ENCODE peak calls at places on chromosomes 3 and 15, in ten cellular contexts. One of them, this sample, is unnamed.

GRCh38 chr3:142448424-142448823 is 587 bp upstream of the XRN1 start:
- DNase-seq in transverse colon: no peak
- DNase-seq in PC-3: no peak
- DNase-seq in ovary: no peak
- DNase-seq in spleen: no peak
- DNase-seq in heart left ventricle: no peak
- DNase-seq in IMR-90: peak; percentile 11
- DNase-seq in upper lobe of left lung: no peak
- DNase-seq in A549: no peak
- DNase-seq in left ventricle myocardium inferior: no peak
- DNase-seq in this sample: peak; percentile 27

GRCh38 chr3:99747915-99748314 is 69.7 kb upstream of the CMSS1 start:
- DNase-seq in transverse colon: no peak
- DNase-seq in PC-3: peak; percentile 81
- DNase-seq in heart left ventricle: no peak
- DNase-seq in upper lobe of left lung: no peak
- DNase-seq in spleen: no peak
- DNase-seq in ovary: no peak
- DNase-seq in left ventricle myocardium inferior: no peak
- DNase-seq in IMR-90: peak; percentile 32
- DNase-seq in A549: no peak
- DNase-seq in this sample: peak; percentile 84

GRCh38 chr3:101781166-101781565 is 2.2 kb downstream of the NXPE3 start:
- DNase-seq in transverse colon: no peak
- DNase-seq in left ventricle myocardium inferior: no peak
- DNase-seq in A549: no peak
- DNase-seq in PC-3: no peak
- DNase-seq in upper lobe of left lung: no peak
- DNase-seq in spleen: no peak
- DNase-seq in IMR-90: no peak
- DNase-seq in heart left ventricle: no peak
- DNase-seq in ovary: no peak
- DNase-seq in this sample: peak; percentile 4

GRCh38 chr3:187210555-187211327 is 13.5 kb downstream of the RTP1 start:
- DNase-seq in left ventricle myocardium inferior: no peak
- DNase-seq in IMR-90: peak; percentile 41
- DNase-seq in transverse colon: no peak
- DNase-seq in spleen: no peak
- DNase-seq in ovary: no peak
- DNase-seq in A549: no peak
- DNase-seq in upper lobe of left lung: no peak
- DNase-seq in PC-3: no peak
- DNase-seq in heart left ventricle: no peak
- DNase-seq in this sample: peak; percentile 66

GRCh38 chr3:112117826-112118571 is 15.0 kb downstream of the GCSAM start:
- DNase-seq in heart left ventricle: peak; percentile 65
- DNase-seq in IMR-90: no peak
- DNase-seq in A549: no peak
- DNase-seq in upper lobe of left lung: no peak
- DNase-seq in spleen: peak; percentile 80
- DNase-seq in transverse colon: peak; percentile 24
- DNase-seq in PC-3: no peak
- DNase-seq in ovary: no peak
- DNase-seq in left ventricle myocardium inferior: no peak
- DNase-seq in this sample: no peak

GRCh38 chr15:77497108-77497737 is 76.5 kb downstream of the HMG20A start:
- DNase-seq in PC-3: no peak
- DNase-seq in A549: no peak
- DNase-seq in left ventricle myocardium inferior: peak; percentile 85
- DNase-seq in ovary: peak; percentile 64
- DNase-seq in heart left ventricle: peak; percentile 86
- DNase-seq in IMR-90: no peak
- DNase-seq in upper lobe of left lung: peak; percentile 25
- DNase-seq in transverse colon: peak; percentile 22
- DNase-seq in spleen: peak; percentile 75
- DNase-seq in this sample: no peak

GRCh38 chr15:63811942-63812341 is 21.8 kb downstream of the HERC1 start:
- DNase-seq in ovary: no peak
- DNase-seq in spleen: no peak
- DNase-seq in upper lobe of left lung: no peak
- DNase-seq in left ventricle myocardium inferior: no peak
- DNase-seq in IMR-90: no peak
- DNase-seq in heart left ventricle: no peak
- DNase-seq in A549: no peak
- DNase-seq in transverse colon: no peak
- DNase-seq in PC-3: no peak
- DNase-seq in this sample: no peak

GRCh38 chr3:18745472-18745871 is 320.3 kb upstream of the SATB1 start:
- DNase-seq in upper lobe of left lung: no peak
- DNase-seq in IMR-90: no peak
- DNase-seq in PC-3: no peak
- DNase-seq in left ventricle myocardium inferior: no peak
- DNase-seq in A549: no peak
- DNase-seq in transverse colon: no peak
- DNase-seq in spleen: no peak
- DNase-seq in heart left ventricle: no peak
- DNase-seq in ovary: no peak
- DNase-seq in this sample: no peak

GRCh38 chr15:85891470-85891869 is 96.7 kb upstream of the KLHL25 start:
- DNase-seq in left ventricle myocardium inferior: no peak
- DNase-seq in heart left ventricle: no peak
- DNase-seq in IMR-90: no peak
- DNase-seq in A549: no peak
- DNase-seq in ovary: no peak
- DNase-seq in PC-3: no peak
- DNase-seq in spleen: no peak
- DNase-seq in transverse colon: no peak
- DNase-seq in upper lobe of left lung: no peak
- DNase-seq in this sample: no peak

GRCh38 chr3:121999931-122000330 is 22.1 kb downstream of the ILDR1 start:
- DNase-seq in upper lobe of left lung: no peak
- DNase-seq in A549: no peak
- DNase-seq in left ventricle myocardium inferior: no peak
- DNase-seq in ovary: no peak
- DNase-seq in transverse colon: no peak
- DNase-seq in PC-3: peak; percentile 53
- DNase-seq in IMR-90: no peak
- DNase-seq in heart left ventricle: no peak
- DNase-seq in spleen: no peak
- DNase-seq in this sample: no peak

GRCh38 chr3:127483902-127484591 is 106.5 kb downstream of the TPRA1 start:
- DNase-seq in spleen: peak; percentile 52
- DNase-seq in ovary: peak; percentile 10
- DNase-seq in PC-3: no peak
- DNase-seq in upper lobe of left lung: no peak
- DNase-seq in IMR-90: no peak
- DNase-seq in left ventricle myocardium inferior: no peak
- DNase-seq in transverse colon: no peak
- DNase-seq in A549: no peak
- DNase-seq in heart left ventricle: no peak
- DNase-seq in this sample: no peak

GRCh38 chr3:38978729-38979128 is 73.0 kb downstream of the SCN11A start:
- DNase-seq in PC-3: no peak
- DNase-seq in left ventricle myocardium inferior: no peak
- DNase-seq in A549: no peak
- DNase-seq in heart left ventricle: no peak
- DNase-seq in upper lobe of left lung: no peak
- DNase-seq in ovary: no peak
- DNase-seq in transverse colon: no peak
- DNase-seq in spleen: no peak
- DNase-seq in IMR-90: no peak
- DNase-seq in this sample: no peak

GRCh38 chr3:53040361-53040820 is 5.5 kb downstream of the SFMBT1 start:
- DNase-seq in spleen: no peak
- DNase-seq in PC-3: peak; percentile 64
- DNase-seq in ovary: no peak
- DNase-seq in transverse colon: no peak
- DNase-seq in upper lobe of left lung: no peak
- DNase-seq in IMR-90: peak; percentile 18
- DNase-seq in left ventricle myocardium inferior: no peak
- DNase-seq in heart left ventricle: no peak
- DNase-seq in A549: no peak
- DNase-seq in this sample: no peak

GRCh38 chr15:101138913-101139880 is 112.7 kb downstream of the CHSY1 start:
- DNase-seq in upper lobe of left lung: no peak
- DNase-seq in transverse colon: peak; percentile 51
- DNase-seq in A549: no peak
- DNase-seq in left ventricle myocardium inferior: no peak
- DNase-seq in PC-3: no peak
- DNase-seq in spleen: peak; percentile 54
- DNase-seq in IMR-90: peak; percentile 62
- DNase-seq in ovary: no peak
- DNase-seq in heart left ventricle: no peak
- DNase-seq in this sample: no peak

GRCh38 chr15:83278191-83278590 is 6.3 kb downstream of the BNC1 start:
- DNase-seq in transverse colon: no peak
- DNase-seq in ovary: no peak
- DNase-seq in A549: no peak
- DNase-seq in heart left ventricle: no peak
- DNase-seq in spleen: no peak
- DNase-seq in PC-3: peak; percentile 66
- DNase-seq in left ventricle myocardium inferior: no peak
- DNase-seq in IMR-90: no peak
- DNase-seq in upper lobe of left lung: no peak
- DNase-seq in this sample: no peak

DNA sequence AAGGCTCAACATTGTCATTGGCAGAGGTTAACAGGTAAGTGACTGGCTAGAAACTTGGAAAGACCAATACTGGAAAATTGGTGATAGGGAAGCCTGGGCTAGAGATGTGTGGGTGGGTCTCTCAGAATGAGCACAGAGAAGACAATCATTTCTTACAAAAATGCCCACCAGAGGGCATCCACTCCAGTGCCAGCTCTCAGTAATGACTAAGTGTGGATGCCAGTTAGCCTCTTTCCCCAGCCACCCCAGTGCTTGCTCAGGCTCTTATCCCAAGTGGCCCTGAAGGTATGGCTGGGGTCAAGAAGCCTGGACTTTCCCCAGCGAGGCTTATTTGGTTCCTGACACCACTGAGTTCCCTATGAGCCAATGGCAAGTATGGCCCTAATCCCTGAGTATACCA is 115.9 kb upstream of the ST8SIA2 start:
- DNase-seq in spleen: no peak
- DNase-seq in upper lobe of left lung: no peak
- DNase-seq in ovary: no peak
- DNase-seq in PC-3: peak; percentile 35
- DNase-seq in left ventricle myocardium inferior: no peak
- DNase-seq in IMR-90: no peak
- DNase-seq in transverse colon: no peak
- DNase-seq in A549: peak; percentile 42
- DNase-seq in heart left ventricle: no peak
- DNase-seq in this sample: no peak
- TF ChIP-seq CTCF in spleen: no peak
- TF ChIP-seq CTCF in upper lobe of left lung: no peak
- TF ChIP-seq CTCF in ovary: no peak
- TF ChIP-seq CTCF in PC-3: peak; percentile 43
- TF ChIP-seq CTCF in left ventricle myocardium inferior: peak; percentile 59
- TF ChIP-seq CTCF in IMR-90: no peak
- TF ChIP-seq CTCF in transverse colon: peak; percentile 30
- TF ChIP-seq CTCF in A549: peak; percentile 50
- TF ChIP-seq CTCF in heart left ventricle: peak; percentile 41
- TF ChIP-seq CTCF in this sample: no peak

GRCh38 chr15:73940061-73940981 is 14.1 kb downstream of the LOXL1 start:
- DNase-seq in upper lobe of left lung: no peak
- DNase-seq in ovary: no peak
- DNase-seq in IMR-90: no peak
- DNase-seq in left ventricle myocardium inferior: no peak
- DNase-seq in spleen: peak; percentile 66
- DNase-seq in heart left ventricle: peak; percentile 2
- DNase-seq in A549: no peak
- DNase-seq in PC-3: peak; percentile 30
- DNase-seq in transverse colon: no peak
- DNase-seq in this sample: no peak
- H3K4me3 ChIP-seq in upper lobe of left lung: no peak overlapping the region
- H3K4me3 ChIP-seq in ovary: no peak overlapping the region
- H3K4me3 ChIP-seq in IMR-90: no peak overlapping the region
- H3K4me3 ChIP-seq in left ventricle myocardium inferior: no peak overlapping the region
- H3K4me3 ChIP-seq in spleen: no peak overlapping the region
- H3K4me3 ChIP-seq in heart left ventricle: no peak overlapping the region
- H3K4me3 ChIP-seq in A549: no peak overlapping the region
- H3K4me3 ChIP-seq in PC-3: no peak overlapping the region
- H3K4me3 ChIP-seq in transverse colon: no peak overlapping the region
- H3K4me3 ChIP-seq in this sample: no peak overlapping the region

GRCh38 chr3:126261037-126261436 is 80.7 kb upstream of the ALDH1L1 start:
- DNase-seq in IMR-90: peak; percentile 61
- DNase-seq in PC-3: no peak
- DNase-seq in spleen: no peak
- DNase-seq in heart left ventricle: peak; percentile 70
- DNase-seq in ovary: peak; percentile 63
- DNase-seq in transverse colon: peak; percentile 59
- DNase-seq in upper lobe of left lung: peak; percentile 36
- DNase-seq in left ventricle myocardium inferior: peak; percentile 73
- DNase-seq in A549: no peak
- DNase-seq in this sample: peak; percentile 86
- TF ChIP-seq CTCF in IMR-90: peak; percentile 5
- TF ChIP-seq CTCF in PC-3: no peak
- TF ChIP-seq CTCF in spleen: no peak
- TF ChIP-seq CTCF in heart left ventricle: no peak
- TF ChIP-seq CTCF in ovary: peak; percentile 21
- TF ChIP-seq CTCF in transverse colon: no peak
- TF ChIP-seq CTCF in upper lobe of left lung: no peak
- TF ChIP-seq CTCF in left ventricle myocardium inferior: peak; percentile 9
- TF ChIP-seq CTCF in A549: no peak
- TF ChIP-seq CTCF in this sample: no peak

DNA sequence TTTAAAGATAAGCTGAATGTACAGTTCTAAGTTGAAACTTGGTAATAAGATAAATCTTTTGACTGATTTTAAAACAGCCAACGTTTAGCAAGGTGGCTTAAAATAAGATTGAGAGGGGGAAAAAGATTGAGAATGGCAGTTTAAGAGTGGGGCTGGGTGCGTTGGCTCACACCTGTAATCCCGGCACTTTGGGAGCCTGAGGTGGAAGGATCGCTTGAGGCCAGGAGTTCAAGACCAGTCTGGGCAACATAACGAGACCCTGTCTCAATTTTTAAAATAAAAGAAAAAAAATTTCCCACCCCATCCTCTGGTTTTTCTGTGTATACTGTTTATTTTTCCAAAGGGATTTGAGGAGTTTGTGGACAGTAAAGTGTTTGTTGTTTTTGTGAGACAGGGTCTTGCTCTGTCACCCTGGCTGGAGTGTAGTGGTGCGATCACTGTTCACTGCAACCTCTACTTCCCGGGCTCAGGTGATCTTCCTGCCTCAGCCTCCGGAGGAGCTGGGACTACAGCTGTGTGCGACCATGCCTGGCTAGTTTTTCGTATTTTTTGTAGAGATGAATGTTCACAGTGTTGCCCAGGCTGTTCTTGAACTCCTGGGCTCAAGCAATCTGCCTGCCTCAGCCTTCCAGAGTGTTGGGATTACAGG is 3.0 kb downstream of the MAPK6 start:
- DNase-seq in ovary: no peak
- DNase-seq in spleen: no peak
- DNase-seq in transverse colon: no peak
- DNase-seq in PC-3: no peak
- DNase-seq in heart left ventricle: no peak
- DNase-seq in IMR-90: no peak
- DNase-seq in left ventricle myocardium inferior: no peak
- DNase-seq in upper lobe of left lung: no peak
- DNase-seq in A549: no peak
- DNase-seq in this sample: no peak
- H3K4me3 ChIP-seq in ovary: no peak overlapping the region
- H3K4me3 ChIP-seq in spleen: no peak overlapping the region
- H3K4me3 ChIP-seq in transverse colon: no peak overlapping the region
- H3K4me3 ChIP-seq in PC-3: peak overlapping the region; percentile 98
- H3K4me3 ChIP-seq in heart left ventricle: no peak overlapping the region
- H3K4me3 ChIP-seq in IMR-90: peak overlapping the region; percentile 9
- H3K4me3 ChIP-seq in left ventricle myocardium inferior: no peak overlapping the region
- H3K4me3 ChIP-seq in upper lobe of left lung: no peak overlapping the region
- H3K4me3 ChIP-seq in A549: peak overlapping the region; percentile 54
- H3K4me3 ChIP-seq in this sample: peak overlapping the region; percentile 57